ENCODE peak calls at places on chromosomes 6 and 20, in six cellular contexts. One of them, this sample, is unnamed.

GRCh38 chr6:161238076-161238869 is 35.6 kb downstream of the AGPAT4 start:
- DNase-seq in mucosa of gallbladder: no peak
- DNase-seq in Jurkat, Clone E6-1: no peak
- DNase-seq in T-helper 9 cell: no peak
- DNase-seq in foreskin fibroblast: no peak
- DNase-seq in iPS-NIHi11: no peak
- DNase-seq in this sample: no peak

GRCh38 chr20:58349586-58349985 is 39.4 kb upstream of the VAPB start:
- DNase-seq in mucosa of gallbladder: no peak
- DNase-seq in Jurkat, Clone E6-1: no peak
- DNase-seq in T-helper 9 cell: no peak
- DNase-seq in foreskin fibroblast: peak; percentile 75
- DNase-seq in iPS-NIHi11: no peak
- DNase-seq in this sample: peak; percentile 72

GRCh38 chr6:149751239-149751638 is 1.7 kb downstream of the PCMT1 start:
- DNase-seq in mucosa of gallbladder: no peak
- DNase-seq in Jurkat, Clone E6-1: no peak
- DNase-seq in T-helper 9 cell: no peak
- DNase-seq in foreskin fibroblast: no peak
- DNase-seq in iPS-NIHi11: no peak
- DNase-seq in this sample: no peak

GRCh38 chr6:106748547-106749207 is 119.3 kb downstream of the QRSL1 start:
- DNase-seq in mucosa of gallbladder: no peak
- DNase-seq in Jurkat, Clone E6-1: no peak
- DNase-seq in T-helper 9 cell: no peak
- DNase-seq in foreskin fibroblast: no peak
- DNase-seq in iPS-NIHi11: peak; percentile 53
- DNase-seq in this sample: no peak

GRCh38 chr20:44388466-44389023 is 33.0 kb downstream of the HNF4A start:
- DNase-seq in mucosa of gallbladder: peak; percentile 64
- DNase-seq in Jurkat, Clone E6-1: peak; percentile 51
- DNase-seq in T-helper 9 cell: peak; percentile 42
- DNase-seq in foreskin fibroblast: peak; percentile 45
- DNase-seq in iPS-NIHi11: peak; percentile 95
- DNase-seq in this sample: peak; percentile 64

GRCh38 chr6:113052513-113052912 is 705.4 kb downstream of the RFPL4B start:
- DNase-seq in mucosa of gallbladder: no peak
- DNase-seq in Jurkat, Clone E6-1: no peak
- DNase-seq in T-helper 9 cell: no peak
- DNase-seq in foreskin fibroblast: no peak
- DNase-seq in iPS-NIHi11: no peak
- DNase-seq in this sample: no peak

GRCh38 chr20:37359836-37360235 is 13.9 kb downstream of the SRC start:
- DNase-seq in mucosa of gallbladder: no peak
- DNase-seq in Jurkat, Clone E6-1: no peak
- DNase-seq in T-helper 9 cell: no peak
- DNase-seq in foreskin fibroblast: no peak
- DNase-seq in iPS-NIHi11: no peak
- DNase-seq in this sample: no peak

GRCh38 chr6:135537782-135538301 is 40.3 kb upstream of the AHI1 start:
- DNase-seq in mucosa of gallbladder: no peak
- DNase-seq in Jurkat, Clone E6-1: no peak
- DNase-seq in T-helper 9 cell: no peak
- DNase-seq in foreskin fibroblast: peak; percentile 71
- DNase-seq in iPS-NIHi11: no peak
- DNase-seq in this sample: peak; percentile 49

GRCh38 chr20:61895686-61896057 is 170.0 kb downstream of the TAF4 start:
- DNase-seq in mucosa of gallbladder: no peak
- DNase-seq in Jurkat, Clone E6-1: no peak
- DNase-seq in T-helper 9 cell: no peak
- DNase-seq in foreskin fibroblast: no peak
- DNase-seq in iPS-NIHi11: no peak
- DNase-seq in this sample: no peak

GRCh38 chr6:85887467-85887866 is 244.8 kb upstream of the SYNCRIP start:
- DNase-seq in mucosa of gallbladder: no peak
- DNase-seq in Jurkat, Clone E6-1: no peak
- DNase-seq in T-helper 9 cell: no peak
- DNase-seq in foreskin fibroblast: no peak
- DNase-seq in iPS-NIHi11: no peak
- DNase-seq in this sample: no peak

GRCh38 chr20:36573798-36574277 is 441 bp downstream of the TGIF2 start:
- DNase-seq in mucosa of gallbladder: no peak
- DNase-seq in Jurkat, Clone E6-1: no peak
- DNase-seq in T-helper 9 cell: peak; percentile 41
- DNase-seq in foreskin fibroblast: no peak
- DNase-seq in iPS-NIHi11: peak; percentile 44
- DNase-seq in this sample: no peak

GRCh38 chr20:53028337-53029007 is 56.3 kb downstream of the TSHZ2 start:
- DNase-seq in mucosa of gallbladder: no peak
- DNase-seq in Jurkat, Clone E6-1: no peak
- DNase-seq in T-helper 9 cell: no peak
- DNase-seq in foreskin fibroblast: no peak
- DNase-seq in iPS-NIHi11: no peak
- DNase-seq in this sample: no peak

GRCh38 chr6:140320081-140320798 is 945.8 kb upstream of the CITED2 start:
- DNase-seq in mucosa of gallbladder: no peak
- DNase-seq in Jurkat, Clone E6-1: no peak
- DNase-seq in T-helper 9 cell: no peak
- DNase-seq in foreskin fibroblast: no peak
- DNase-seq in iPS-NIHi11: no peak
- DNase-seq in this sample: peak; percentile 12

GRCh38 chr6:65450451-65450850 is 256.6 kb downstream of the EYS start:
- DNase-seq in mucosa of gallbladder: no peak
- DNase-seq in Jurkat, Clone E6-1: no peak
- DNase-seq in T-helper 9 cell: no peak
- DNase-seq in foreskin fibroblast: no peak
- DNase-seq in iPS-NIHi11: peak; percentile 55
- DNase-seq in this sample: no peak

GRCh38 chr20:47784599-47785320 is 521 bp downstream of the SULF2 start:
- DNase-seq in mucosa of gallbladder: peak; percentile 17
- DNase-seq in Jurkat, Clone E6-1: no peak
- DNase-seq in T-helper 9 cell: no peak
- DNase-seq in foreskin fibroblast: peak; percentile 17
- DNase-seq in iPS-NIHi11: peak; percentile 65
- DNase-seq in this sample: no peak

This sample was measured in fibroblast of gingiva.